ENCODE peak calls at places on chromosomes 6 and 20, in eight cellular contexts. Q is CD4-positive, CD25-positive, alpha-beta regulatory T cell; O is NCI-H1417; N is hepatocyte; J is activated naive CD4-positive, alpha-beta T cell; L is Calu3; K is effector CD4-positive, alpha-beta T cell; A is mesendoderm. H is an unnamed sample.
A peak's percentile ranks its signal among the peaks of the same experiment; 100 is the strongest.

GRCh38 chr6:63023726-63024125 is 187.5 kb upstream of the FKBP1C start:
- DNase-seq in Q (no peak), O (no peak), N (no peak), J (no peak), L (no peak), K (no peak), A (no peak), H (no peak)

GRCh38 chr20:10848810-10849370 is 175.1 kb upstream of the JAG1 start:
- DNase-seq in Q (no peak), O (no peak), N (peak; percentile 75), J (no peak), L (peak; percentile 18), K (no peak), A (peak; percentile 80), H (peak; percentile 24)

GRCh38 chr20:13042458-13042794 is 33.7 kb downstream of the SPTLC3 start:
- DNase-seq in Q (no peak), O (no peak), N (no peak), J (no peak), L (no peak), K (no peak), A (no peak), H (no peak)

GRCh38 chr6:107493158-107494057 is 3.5 kb downstream of the SOBP start:
- DNase-seq in Q (no peak), O (peak; percentile 72), N (peak; percentile 31), J (no peak), L (no peak), K (no peak), A (no peak), H (no peak)

GRCh38 chr6:97669191-97669651 is 386.2 kb upstream of the MMS22L start:
- DNase-seq in Q (no peak), O (no peak), N (peak; percentile 3), J (no peak), L (no peak), K (no peak), A (peak; percentile 74), H (no peak)

GRCh38 chr6:5507056-5507722 is 245.9 kb downstream of the FARS2 start:
- DNase-seq in Q (no peak), O (no peak), N (no peak), J (no peak), L (no peak), K (no peak), A (no peak), H (no peak)

GRCh38 chr6:42300701-42301100 is 83.0 kb upstream of the MRPS10 start:
- DNase-seq in Q (no peak), O (no peak), N (no peak), J (no peak), L (peak; percentile 43), K (no peak), A (no peak), H (no peak)

GRCh38 chr6:150229775-150230561 is 87.1 kb downstream of the PPP1R14C start:
- DNase-seq in Q (no peak), O (no peak), N (no peak), J (no peak), L (no peak), K (no peak), A (peak; percentile 57), H (no peak)

GRCh38 chr6:145148392-145149175 is 586.7 kb downstream of the EPM2A start:
- DNase-seq in Q (no peak), O (peak; percentile 50), N (peak; percentile 70), J (no peak), L (peak; percentile 63), K (no peak), A (peak; percentile 46), H (peak; percentile 76)

GRCh38 chr6:136510299-136510698 is 39.9 kb downstream of the MAP7 start:
- DNase-seq in Q (no peak), O (no peak), N (no peak), J (no peak), L (no peak), K (no peak), A (no peak), H (no peak)

GRCh38 chr6:121663292-121663691 is 227.8 kb downstream of the GJA1 start:
- DNase-seq in Q (no peak), O (no peak), N (no peak), J (no peak), L (no peak), K (no peak), A (no peak), H (no peak)

GRCh38 chr6:22145823-22146379 is 150.9 kb downstream of the PRL start:
- DNase-seq in Q (no peak), O (peak; percentile 59), N (peak; percentile 16), J (no peak), L (no peak), K (no peak), A (peak; percentile 86), H (no peak)

GRCh38 chr6:152571089-152571488 is 66.1 kb downstream of the SYNE1 start:
- DNase-seq in Q (no peak), O (no peak), N (no peak), J (no peak), L (no peak), K (no peak), A (no peak), H (no peak)

GRCh38 chr6:20737912-20738311 is 203.7 kb downstream of the CDKAL1 start:
- DNase-seq in Q (no peak), O (no peak), N (no peak), J (no peak), L (no peak), K (no peak), A (no peak), H (no peak)

GRCh38 chr20:24208652-24209051 is 220.1 kb upstream of the GGTLC1 start:
- DNase-seq in Q (no peak), O (no peak), N (no peak), J (no peak), L (no peak), K (no peak), A (peak; percentile 79), H (no peak)

GRCh38 chr6:132715204-132715603 is 1.3 kb upstream of the VNN1 start:
- DNase-seq in Q (no peak), O (peak; percentile 78), N (peak; percentile 64), J (no peak), L (peak; percentile 75), K (no peak), A (peak; percentile 94), H (peak; percentile 45)

GRCh38 chr6:43499028-43499815 is 10.9 kb downstream of the LRRC73 start:
- DNase-seq in Q (no peak), O (no peak), N (no peak), J (no peak), L (no peak), K (no peak), A (no peak), H (no peak)

GRCh38 chr20:739736-740135 is 28.6 kb downstream of the SLC52A3 start:
- DNase-seq in Q (no peak), O (no peak), N (no peak), J (no peak), L (no peak), K (no peak), A (no peak), H (no peak)

GRCh38 chr6:30154709-30155521 is 6.1 kb downstream of the TRIM10 start:
- DNase-seq in Q (no peak), O (no peak), N (peak; percentile 81), J (no peak), L (peak; percentile 51), K (no peak), A (no peak), H (no peak)

GRCh38 chr20:32064667-32065066 is 12.6 kb downstream of the HCK start:
- DNase-seq in Q (no peak), O (no peak), N (no peak), J (no peak), L (no peak), K (no peak), A (no peak), H (no peak)

GRCh38 chr20:20395856-20396600 is 28.1 kb downstream of the INSM1 start:
- DNase-seq in Q (no peak), O (peak; percentile 88), N (no peak), J (no peak), L (no peak), K (no peak), A (no peak), H (no peak)